ENCODE peak calls at places on chromosomes 6 and 20, in eight cellular contexts. J, X, S, A, G, F, O and Y are unnamed samples.

GRCh38 chr6:81727876-81728517 is 24.5 kb downstream of the TENT5A start:
- DNase-seq in F (no peak), S (no peak), J (no peak), G (no peak), X (no peak), O (no peak), A (no peak), Y (no peak)

GRCh38 chr20:22495172-22495571 is 89.2 kb downstream of the FOXA2 start:
- DNase-seq in A (peak; percentile 30), S (no peak), G (no peak), J (no peak), O (no peak), X (no peak), F (no peak), Y (no peak)

GRCh38 chr6:43924222-43924702 is 154.3 kb downstream of the VEGFA start:
- DNase-seq in X (no peak), F (no peak), S (no peak), O (no peak), A (no peak), J (peak; percentile 22), G (peak; percentile 56), Y (no peak)

GRCh38 chr6:168169624-168170023 is 90.6 kb upstream of the FRMD1 start:
- DNase-seq in A (no peak), J (no peak), G (no peak), F (no peak), X (no peak), S (no peak), O (no peak), Y (no peak)

GRCh38 chr6:115843945-115844344 is 216.7 kb downstream of the FRK start:
- DNase-seq in J (no peak), X (no peak), A (no peak), O (no peak), S (no peak), F (no peak), G (no peak), Y (no peak)

GRCh38 chr20:11780765-11781369 is 136.8 kb upstream of the BTBD3 start:
- DNase-seq in A (no peak), F (no peak), G (no peak), S (no peak), O (no peak), X (no peak), J (no peak), Y (no peak)

GRCh38 chr6:155182103-155182502 is 81.7 kb upstream of the CLDN20 start:
- DNase-seq in S (no peak), A (no peak), X (no peak), G (no peak), O (no peak), J (no peak), F (no peak), Y (no peak)

GRCh38 chr20:32607324-32607723 is 22.2 kb upstream of the NOL4L start:
- DNase-seq in G (no peak), O (no peak), J (no peak), S (no peak), X (no peak), F (no peak), A (no peak), Y (no peak)

GRCh38 chr20:1538655-1539054 is 18.9 kb downstream of the SIRPD start:
- DNase-seq in A (no peak), O (no peak), X (no peak), F (no peak), G (no peak), J (no peak), S (no peak), Y (no peak)

GRCh38 chr6:146123611-146124010 is 94.7 kb downstream of the GRM1 start:
- DNase-seq in S (no peak), G (no peak), F (no peak), X (no peak), J (no peak), A (no peak), O (no peak), Y (no peak)

GRCh38 chr6:54717849-54718455 is 128.6 kb upstream of the FAM83B start:
- DNase-seq in F (peak; percentile 59), A (peak; percentile 73), X (peak; percentile 25), S (peak; percentile 52), J (peak; percentile 14), G (peak; percentile 44), O (peak; percentile 43), Y (peak; percentile 40)

GRCh38 chr6:134593887-134594286 is 276.0 kb upstream of the SGK1 start:
- DNase-seq in G (no peak), J (no peak), S (no peak), X (no peak), O (no peak), A (no peak), F (no peak), Y (no peak)

GRCh38 chr6:31588871-31589650 is 3.0 kb downstream of the LST1 start:
- DNase-seq in X (no peak), F (no peak), G (no peak), S (no peak), A (no peak), J (no peak), O (no peak), Y (no peak)

GRCh38 chr20:53028337-53029007 is 56.3 kb downstream of the TSHZ2 start:
- DNase-seq in A (no peak), G (no peak), X (no peak), F (no peak), O (no peak), J (no peak), S (no peak), Y (no peak)

GRCh38 chr6:151494235-151494950 is 576 bp downstream of the CCDC170 start:
- DNase-seq in J (peak; percentile 44), X (peak; percentile 73), G (no peak), A (peak; percentile 57), F (peak; percentile 32), O (no peak), S (no peak), Y (no peak)

GRCh38 chr6:125193208-125193607 is 39.6 kb downstream of the TPD52L1 start:
- DNase-seq in X (no peak), G (no peak), A (no peak), F (no peak), O (no peak), S (no peak), J (no peak), Y (no peak)

GRCh38 chr6:150741633-150742200 is 123.8 kb upstream of the MTHFD1L start:
- DNase-seq in F (no peak), O (no peak), A (peak; percentile 68), S (peak; percentile 2), X (no peak), G (no peak), J (no peak), Y (peak; percentile 18)

GRCh38 chr6:163648868-163649267 is 234.3 kb downstream of the QKI start:
- DNase-seq in S (no peak), F (no peak), G (no peak), X (no peak), O (no peak), A (no peak), J (no peak), Y (no peak)

GRCh38 chr20:22578221-22579118 is 5.9 kb downstream of the FOXA2 start:
- DNase-seq in F (no peak), J (no peak), A (no peak), O (no peak), X (no peak), S (no peak), G (no peak), Y (no peak)

GRCh38 chr6:29631860-29632731 is 887 bp downstream of the GABBR1 start:
- DNase-seq in O (no peak), F (no peak), G (peak; percentile 45), X (peak; percentile 78), J (peak; percentile 79), A (peak; percentile 72), S (no peak), Y (peak; percentile 44)

GRCh38 chr6:127347188-127347587 is 3.8 kb upstream of the ECHDC1 start:
- DNase-seq in G (no peak), A (no peak), F (no peak), S (no peak), O (no peak), X (no peak), J (peak; percentile 94), Y (no peak)

GRCh38 chr6:24357336-24358218 is at the start of gene DCDC2:
- DNase-seq in G (peak; percentile 6), J (peak; percentile 17), O (peak; percentile 37), A (peak; percentile 78), F (no peak), X (peak; percentile 37), S (no peak), Y (peak; percentile 37)

GRCh38 chr20:19539191-19539590 is 218.9 kb upstream of the RIN2 start:
- DNase-seq in J (no peak), A (no peak), F (no peak), X (peak; percentile 29), G (no peak), O (no peak), S (no peak), Y (no peak)

GRCh38 chr6:47714802-47715201 is 16.4 kb downstream of the ADGRF4 start:
- DNase-seq in X (no peak), G (no peak), S (no peak), J (no peak), F (no peak), O (no peak), A (no peak), Y (no peak)

GRCh38 chr6:37638414-37639079 is 59.1 kb downstream of the MDGA1 start:
- DNase-seq in X (no peak), S (peak; percentile 56), F (no peak), G (no peak), J (peak; percentile 25), O (no peak), A (no peak), Y (peak; percentile 76)

GRCh38 chr6:108423982-108424695 is 129.3 kb downstream of the AFG1L start:
- DNase-seq in A (no peak), G (no peak), O (no peak), F (no peak), J (no peak), S (no peak), X (no peak), Y (no peak)